ENCODE peak calls at places on chromosomes 7 and 10, in eight cellular contexts. G is heart left ventricle, W is suprapubic skin, I is A549, X is HCT116, L is right lobe of liver, B is ovary, A is HepG2. Q is an unnamed sample.

GRCh38 chr10:118980870-118981269 is 48.6 kb upstream of the NANOS1 start:
- DNase-seq in G (no peak), W (no peak), I (no peak), X (no peak), L (peak), B (no peak), A (no peak), Q (no peak)

GRCh38 chr10:50593523-50593922 is 30.2 kb downstream of the SGMS1 start:
- DNase-seq in G (no peak), W (no peak), I (no peak), X (no peak), L (no peak), B (no peak), A (no peak), Q (no peak)

GRCh38 chr7:110442386-110442837 is 648.5 kb upstream of the LRRN3 start:
- DNase-seq in G (no peak), W (no peak), I (peak), X (peak), L (no peak), B (no peak), A (peak), Q (no peak)

GRCh38 chr7:26105931-26106330 is 46.1 kb upstream of the NFE2L3 start:
- DNase-seq in G (no peak), W (no peak), I (no peak), X (no peak), L (no peak), B (no peak), A (no peak), Q (no peak)

GRCh38 chr10:14254368-14254767 is 76.4 kb downstream of the FRMD4A start:
- DNase-seq in G (no peak), W (no peak), I (no peak), X (no peak), L (no peak), B (no peak), A (no peak), Q (no peak)

GRCh38 chr7:886626-887487 is 10.5 kb downstream of the GET4 start:
- DNase-seq in G (peak), W (peak), I (no peak), X (no peak), L (peak), B (no peak), A (no peak), Q (no peak)

GRCh38 chr7:92621641-92622429 is 31.6 kb upstream of the FAM133B start:
- DNase-seq in G (no peak), W (no peak), I (no peak), X (no peak), L (no peak), B (no peak), A (no peak), Q (no peak)

GRCh38 chr7:151895008-151895661 is 18.2 kb upstream of the PRKAG2 start:
- DNase-seq in G (no peak), W (peak), I (no peak), X (no peak), L (peak), B (no peak), A (no peak), Q (peak)

GRCh38 chr7:39890411-39890810 is 59.6 kb upstream of the CDK13 start:
- DNase-seq in G (no peak), W (no peak), I (no peak), X (no peak), L (no peak), B (no peak), A (no peak), Q (no peak)

GRCh38 chr7:143227806-143228205 is 6.0 kb downstream of the TAS2R40 start:
- DNase-seq in G (no peak), W (no peak), I (no peak), X (no peak), L (no peak), B (no peak), A (no peak), Q (no peak)

GRCh38 chr10:71187600-71187999 is 24.8 kb upstream of the UNC5B start:
- DNase-seq in G (no peak), W (no peak), I (no peak), X (no peak), L (no peak), B (peak), A (no peak), Q (no peak)

GRCh38 chr10:61869276-61869675 is 32.2 kb upstream of the ARID5B start:
- DNase-seq in G (no peak), W (no peak), I (no peak), X (no peak), L (no peak), B (no peak), A (no peak), Q (no peak)

GRCh38 chr7:155996718-155997059 is 184.4 kb upstream of the SHH start:
- DNase-seq in G (no peak), W (no peak), I (no peak), X (no peak), L (no peak), B (no peak), A (no peak), Q (no peak)

GRCh38 chr10:132238371-132239125 is 51.8 kb downstream of the DPYSL4 start:
- DNase-seq in G (peak), W (no peak), I (no peak), X (no peak), L (no peak), B (no peak), A (no peak), Q (no peak)

GRCh38 chr10:119270893-119271361 is 63.6 kb downstream of the GRK5 start:
- DNase-seq in G (peak), W (no peak), I (peak), X (peak), L (peak), B (peak), A (peak), Q (peak)

GRCh38 chr10:104688251-104688650 is 47.2 kb downstream of the SORCS3 start:
- DNase-seq in G (no peak), W (no peak), I (no peak), X (no peak), L (no peak), B (no peak), A (no peak), Q (no peak)

GRCh38 chr10:70432101-70432500 is 9.4 kb downstream of the NODAL start:
- DNase-seq in G (no peak), W (no peak), I (no peak), X (no peak), L (no peak), B (no peak), A (peak), Q (no peak)

GRCh38 chr10:92464364-92464763 is 109.5 kb downstream of the IDE start:
- DNase-seq in G (no peak), W (no peak), I (no peak), X (no peak), L (no peak), B (no peak), A (no peak), Q (no peak)

GRCh38 chr10:67115972-67116371 is 190.1 kb downstream of the LRRTM3 start:
- DNase-seq in G (no peak), W (no peak), I (no peak), X (peak), L (no peak), B (no peak), A (no peak), Q (no peak)

GRCh38 chr10:88850712-88851111 is 932 bp downstream of the ANKRD22 start:
- DNase-seq in G (no peak), W (no peak), I (no peak), X (no peak), L (no peak), B (no peak), A (no peak), Q (no peak)

GRCh38 chr10:32139223-32140073 is 83.2 kb upstream of the KIF5B start:
- DNase-seq in G (peak), W (peak), I (peak), X (peak), L (peak), B (peak), A (peak), Q (peak)

GRCh38 chr7:93156884-93157283 is 8.7 kb upstream of the SAMD9L start:
- DNase-seq in G (no peak), W (no peak), I (no peak), X (no peak), L (no peak), B (no peak), A (no peak), Q (no peak)

GRCh38 chr7:92534572-92534971 is 6.0 kb downstream of the RBM48 start:
- DNase-seq in G (no peak), W (no peak), I (no peak), X (no peak), L (no peak), B (no peak), A (no peak), Q (no peak)

GRCh38 chr7:44531421-44532380 is 9.4 kb downstream of the NPC1L1 start:
- DNase-seq in G (no peak), W (no peak), I (no peak), X (no peak), L (no peak), B (no peak), A (no peak), Q (no peak)

GRCh38 chr7:51326646-51327286 is 10.2 kb upstream of the COBL start:
- DNase-seq in G (no peak), W (no peak), I (no peak), X (no peak), L (no peak), B (no peak), A (no peak), Q (no peak)

GRCh38 chr7:114426824-114427223 is 12.2 kb downstream of the FOXP2 start:
- DNase-seq in G (no peak), W (no peak), I (no peak), X (peak), L (no peak), B (no peak), A (no peak), Q (no peak)

GRCh38 chr7:155743197-155743596 is 69.1 kb downstream of the SHH start:
- DNase-seq in G (no peak), W (no peak), I (no peak), X (no peak), L (no peak), B (no peak), A (no peak), Q (no peak)

GRCh38 chr7:135714534-135715009 is 13.4 kb downstream of the SLC13A4 start:
- DNase-seq in G (no peak), W (no peak), I (peak), X (peak), L (no peak), B (no peak), A (peak), Q (no peak)

GRCh38 chr7:158531661-158532060 is 56.0 kb downstream of the PTPRN2 start:
- DNase-seq in G (no peak), W (no peak), I (no peak), X (no peak), L (no peak), B (no peak), A (no peak), Q (no peak)

GRCh38 chr10:13681963-13682362 is 95.2 kb downstream of the PRPF18 start:
- DNase-seq in G (no peak), W (no peak), I (no peak), X (no peak), L (no peak), B (no peak), A (no peak), Q (no peak)

GRCh38 chr10:100896876-100897461 is 15.8 kb upstream of the SLF2 start:
- DNase-seq in G (no peak), W (no peak), I (no peak), X (no peak), L (no peak), B (no peak), A (peak), Q (no peak)
- H3K27ac ChIP-seq in G (no peak), W (no peak), I (peak), X (no peak), L (no peak), B (no peak), A (peak), Q (no peak)

GRCh38 chr10:106757521-106757920 is 407.0 kb downstream of the SORCS1 start:
- DNase-seq in G (no peak), W (no peak), I (no peak), X (no peak), L (no peak), B (no peak), A (no peak), Q (no peak)
- H3K4me3 ChIP-seq in G (no peak), W (no peak), I (no peak), X (no peak), L (no peak), B (no peak), A (no peak), Q (no peak)

GRCh38 chr7:107924841-107925490 is 34.0 kb downstream of the DLD start:
- DNase-seq in G (no peak), W (no peak), I (no peak), X (no peak), L (no peak), B (no peak), A (no peak), Q (no peak)
- TF ChIP-seq POLR2A in G (no peak), W (no peak), I (no peak), X (no peak), L (no peak), B (no peak), A (no peak), Q (no peak)

GRCh38 chr10:21296575-21297355 is 228.7 kb downstream of the SKIDA1 start:
- DNase-seq in G (no peak), W (no peak), I (no peak), X (no peak), L (no peak), B (no peak), A (no peak), Q (no peak)
- H3K27ac ChIP-seq in G (no peak), W (no peak), I (peak), X (no peak), L (no peak), B (no peak), A (no peak), Q (no peak)

GRCh38 chr7:150716939-150717338 is 526 bp downstream of the GIMAP1 start:
- DNase-seq in G (no peak), W (no peak), I (no peak), X (no peak), L (no peak), B (no peak), A (no peak), Q (no peak)
- H3K4me3 ChIP-seq in G (peak), W (peak), I (no peak), X (no peak), L (peak), B (peak), A (no peak), Q (no peak)

DNA sequence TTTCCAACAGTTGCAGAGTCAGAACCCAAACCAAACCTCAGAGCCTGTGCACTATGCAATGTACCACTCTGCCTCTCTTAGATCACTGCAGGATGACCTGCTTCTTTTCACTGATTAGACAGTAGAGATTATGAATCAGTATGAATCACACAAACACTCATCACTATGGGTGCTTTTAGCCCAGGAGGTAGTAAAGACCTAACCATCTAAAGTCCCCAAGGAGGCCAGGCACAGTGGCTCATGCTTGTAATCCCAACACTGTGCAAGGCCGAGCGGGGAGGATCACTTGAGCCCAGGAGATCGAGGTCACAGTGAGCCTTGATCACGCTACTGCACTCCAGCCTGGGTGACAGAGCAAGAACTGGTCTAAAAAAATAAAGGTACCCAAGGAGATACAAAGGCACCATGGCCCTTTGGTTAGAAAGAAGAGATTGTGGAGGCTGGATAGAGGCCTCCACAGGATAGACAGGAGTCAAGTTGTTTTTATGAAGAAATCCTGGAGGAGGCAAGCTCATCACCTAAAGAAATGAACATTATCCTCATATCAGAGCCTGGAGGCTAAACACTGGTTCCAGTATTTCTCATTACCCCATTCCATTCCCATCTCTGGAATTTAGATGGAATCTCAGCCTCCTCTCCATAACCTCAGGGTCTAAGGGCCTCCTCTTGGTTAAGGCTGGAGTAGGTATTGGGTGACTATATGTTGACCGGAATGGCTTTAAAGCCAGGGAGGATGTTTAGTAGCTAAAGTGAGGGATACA is 12.9 kb downstream of the SEC31B start:
- DNase-seq in G (no peak), W (no peak), I (peak), X (no peak), L (no peak), B (no peak), A (no peak), Q (no peak)
- TF ChIP-seq POLR2A in G (no peak), W (no peak), I (no peak), X (no peak), L (no peak), B (no peak), A (no peak), Q (no peak)